ENCODE peak calls at places on chromosome 17, in four cellular contexts. V is GM12878, Q is H1, U is HepG2. M is an unnamed sample.

GRCh38 chr17:80894439-80894721 is 97.3 kb upstream of the CHMP6 start:
- DNase-seq in V (no peak), Q (no peak), U (no peak), M (no peak)

GRCh38 chr17:56717471-56717870 is 116.2 kb downstream of the C17orf67 start:
- DNase-seq in V (no peak), Q (no peak), U (no peak), M (no peak)

GRCh38 chr17:28204244-28204643 is 114.8 kb upstream of the TMEM97 start:
- DNase-seq in V (no peak), Q (no peak), U (no peak), M (no peak)

GRCh38 chr17:45430738-45431530 is 1.7 kb downstream of the ARHGAP27 start:
- DNase-seq in V (no peak), Q (no peak), U (no peak), M (no peak)

GRCh38 chr17:57458718-57459285 is 202.5 kb downstream of the MSI2 start:
- DNase-seq in V (no peak), Q (no peak), U (no peak), M (no peak)

GRCh38 chr17:59892251-59892848 is 393 bp downstream of the TUBD1 start:
- DNase-seq in V (no peak), Q (no peak), U (no peak), M (peak; percentile 69)

GRCh38 chr17:80029235-80029974 is 6.3 kb downstream of the TBC1D16 start:
- DNase-seq in V (no peak), Q (no peak), U (no peak), M (no peak)

GRCh38 chr17:27226611-27227234 is 67.2 kb upstream of the WSB1 start:
- DNase-seq in V (no peak), Q (no peak), U (no peak), M (no peak)

GRCh38 chr17:59327891-59328290 is 3.6 kb upstream of the YPEL2 start:
- DNase-seq in V (no peak), Q (no peak), U (no peak), M (no peak)

GRCh38 chr17:57636274-57636673 is 108.8 kb downstream of the CCDC182 start:
- DNase-seq in V (no peak), Q (no peak), U (no peak), M (no peak)

GRCh38 chr17:2734939-2735338 is 14.5 kb downstream of the CCDC92B start:
- DNase-seq in V (no peak), Q (no peak), U (no peak), M (no peak)

GRCh38 chr17:39679521-39680192 is 8.2 kb downstream of the PGAP3 start:
- DNase-seq in V (no peak), Q (no peak), U (no peak), M (no peak)

GRCh38 chr17:10844667-10845387 is 6.9 kb upstream of the PIRT start:
- DNase-seq in V (peak; percentile 5), Q (peak; percentile 46), U (peak; percentile 45), M (peak; percentile 71)

GRCh38 chr17:80961516-80961915 is 30.1 kb upstream of the CHMP6 start:
- DNase-seq in V (no peak), Q (no peak), U (no peak), M (no peak)

GRCh38 chr17:69677130-69677529 is 262.6 kb downstream of the MAP2K6 start:
- DNase-seq in V (no peak), Q (no peak), U (no peak), M (no peak)

GRCh38 chr17:28978016-28978415 is 26.7 kb upstream of the PHF12 start:
- DNase-seq in V (no peak), Q (no peak), U (no peak), M (no peak)

GRCh38 chr17:37392024-37392590 is 14.5 kb downstream of the ACACA start:
- DNase-seq in V (no peak), Q (no peak), U (no peak), M (no peak)

GRCh38 chr17:20919990-20920812 is 122.6 kb downstream of the USP22 start:
- DNase-seq in V (no peak), Q (no peak), U (no peak), M (no peak)

GRCh38 chr17:54860617-54861468 is 39.8 kb upstream of the TOM1L1 start:
- DNase-seq in V (no peak), Q (no peak), U (no peak), M (peak; percentile 93)

GRCh38 chr17:48616719-48617514 is 1.8 kb upstream of the HOXB8 start:
- DNase-seq in V (no peak), Q (no peak), U (no peak), M (no peak)

GRCh38 chr17:1673041-1673790 is 11.5 kb downstream of the PRPF8 start:
- DNase-seq in V (no peak), Q (no peak), U (no peak), M (no peak)

GRCh38 chr17:82126479-82127314 is 28.7 kb upstream of the FASN start:
- DNase-seq in V (no peak), Q (no peak), U (no peak), M (no peak)

GRCh38 chr17:69608808-69609494 is 194.5 kb downstream of the MAP2K6 start:
- DNase-seq in V (no peak), Q (no peak), U (no peak), M (no peak)

GRCh38 chr17:43040655-43041054 is 15.6 kb downstream of the RND2 start:
- DNase-seq in V (no peak), Q (no peak), U (peak; percentile 81), M (no peak)

DNA sequence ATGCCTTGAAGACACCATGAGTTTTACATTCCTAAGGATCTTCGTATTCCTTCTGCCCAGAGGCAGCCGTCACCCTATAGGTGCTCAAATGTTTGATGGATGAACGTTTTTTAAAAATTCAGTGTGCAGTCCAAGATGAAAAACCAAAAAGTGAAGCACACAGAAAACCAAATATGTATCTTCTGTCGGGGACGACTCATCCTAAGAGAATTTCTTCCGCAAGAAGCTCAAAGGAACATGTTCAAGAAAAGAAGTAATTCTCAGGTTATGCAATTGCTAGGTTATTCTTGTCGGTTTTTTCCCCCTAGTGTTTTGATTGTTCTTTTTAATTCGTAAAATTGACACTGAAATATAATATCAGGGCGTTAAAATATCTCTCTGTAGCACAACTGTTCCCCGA is 1.4 kb downstream of the CENPV start:
- DNase-seq in V (no peak), Q (no peak), U (no peak), M (no peak)
- TF ChIP-seq HDAC6 in V (no peak), Q (no peak), U (no peak), M (no peak)

DNA sequence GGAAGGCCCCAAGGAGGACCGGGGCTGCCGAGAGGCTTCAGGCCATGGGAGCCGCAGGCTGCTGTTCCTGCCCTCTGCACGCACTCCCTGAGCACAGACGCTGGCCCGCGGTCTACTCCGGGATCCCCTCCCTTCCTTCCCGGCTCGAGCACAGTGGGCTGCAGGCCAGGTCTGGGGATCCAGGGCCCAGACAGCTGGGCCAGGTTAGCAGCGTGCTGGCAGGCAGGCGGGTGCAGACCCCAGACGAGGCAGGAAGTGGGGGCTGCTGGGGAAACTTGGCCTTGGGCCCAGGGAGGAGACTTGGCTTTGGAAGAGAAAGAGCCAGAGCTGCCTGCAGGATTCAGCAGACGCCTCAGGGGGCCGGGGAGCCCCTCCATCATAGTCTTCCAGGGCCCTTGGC is 30.2 kb upstream of the ABCC3 start:
- DNase-seq in V (no peak), Q (no peak), U (no peak), M (no peak)
- TF ChIP-seq HDAC6 in V (no peak), Q (no peak), U (no peak), M (no peak)

GRCh38 chr17:40992666-40993065 is 1.3 kb downstream of the KRTAP3-3 start:
- DNase-seq in V (no peak), Q (no peak), U (no peak), M (no peak)
- TF ChIP-seq HDAC6 in V (no peak), Q (no peak), U (no peak), M (no peak)

DNA sequence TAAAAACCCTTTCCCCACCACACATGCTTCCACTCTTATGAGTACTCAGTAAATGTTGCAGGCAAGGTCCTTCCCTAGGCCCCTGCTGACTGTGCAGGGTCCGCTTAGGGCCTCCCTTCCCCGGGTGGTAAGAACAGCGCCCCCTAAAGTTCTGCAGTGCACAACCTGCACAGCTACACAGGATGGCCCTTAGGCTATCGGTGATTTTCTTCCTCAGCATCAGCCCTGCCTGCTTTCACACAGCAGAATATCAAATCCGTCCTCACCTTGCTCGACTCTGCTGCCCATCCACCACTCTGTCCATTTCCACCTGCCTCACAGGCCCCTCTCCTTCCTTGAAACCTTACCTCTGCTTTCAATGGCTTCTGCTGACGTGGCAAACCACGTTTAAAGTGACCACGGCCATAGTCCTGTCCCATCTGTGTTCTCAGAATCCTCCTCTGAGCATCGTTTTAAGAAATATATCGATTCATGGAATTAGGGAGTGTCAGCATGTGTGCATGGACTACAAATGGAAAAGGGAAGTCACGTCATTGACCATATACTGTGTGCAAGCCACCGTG is 51.4 kb upstream of the TMEM132E start:
- DNase-seq in V (no peak), Q (no peak), U (no peak), M (peak; percentile 24)
- TF ChIP-seq HDAC6 in V (no peak), Q (no peak), U (no peak), M (no peak)

DNA sequence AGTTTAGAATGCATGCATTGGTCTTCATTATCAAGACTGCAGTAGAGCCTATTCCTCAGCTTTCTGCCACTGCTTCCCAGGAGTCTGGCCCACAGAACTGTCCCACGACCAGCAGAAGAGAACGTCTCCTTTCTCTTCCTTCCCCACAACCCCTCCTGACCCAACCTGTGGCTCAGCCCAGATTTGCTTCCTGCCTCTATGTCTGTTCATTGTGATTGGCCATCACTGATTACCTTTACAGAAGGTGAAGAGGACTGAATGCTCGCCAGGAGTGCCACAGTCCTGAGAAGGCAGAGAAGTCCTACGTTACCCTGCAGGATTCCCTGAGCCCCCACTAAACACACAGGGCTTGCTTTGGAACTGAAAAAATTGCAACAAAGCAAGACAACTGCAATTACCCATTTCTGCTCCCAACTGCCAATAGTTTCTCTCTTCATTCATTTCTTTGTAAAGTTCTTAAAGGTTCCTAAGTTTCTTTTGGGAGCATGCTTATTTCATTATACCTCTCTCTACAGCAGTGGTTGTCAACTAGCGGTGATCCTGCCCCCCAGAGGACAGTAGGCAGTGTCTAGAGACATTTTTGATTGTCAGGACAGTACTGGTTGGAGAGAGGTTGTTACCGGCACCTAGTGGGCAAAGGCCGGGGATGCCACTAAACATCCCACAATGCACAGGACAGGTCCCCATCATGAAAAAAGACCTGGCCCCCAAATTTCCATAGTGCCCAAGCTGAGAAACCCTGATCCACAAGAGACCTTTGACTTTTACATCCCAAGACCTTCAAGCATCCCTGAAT is 4.5 kb upstream of the NAT9 start:
- DNase-seq in V (no peak), Q (no peak), U (peak; percentile 88), M (peak; percentile 67)
- TF ChIP-seq HDAC6 in V (no peak), Q (no peak), U (no peak), M (no peak)